ENCODE peak calls at places on chromosome 16, in six cellular contexts. R is cerebellar nuclear complex; W is NCI-H82; A is AG04450; L is NCI-H2107; S is activated naive CD8-positive, alpha-beta T cell treated with anti-CD3 and anti-CD28 coated beads, Interleukin-2, amount 50 U/mL, for 24 hours. C is an unnamed sample.

GRCh38 chr16:25027281-25027680 is 12.1 kb upstream of the ARHGAP17 start:
- DNase-seq in S (no peak), A (no peak), R (no peak), L (no peak), W (no peak), C (no peak)

GRCh38 chr16:79334127-79334526 is 266.4 kb downstream of the MAF start:
- DNase-seq in A (no peak), W (peak; percentile 6), S (peak; percentile 37), L (no peak), R (no peak), C (no peak)

GRCh38 chr16:85422374-85423185 is 190.5 kb upstream of the GSE1 start:
- DNase-seq in W (peak; percentile 64), S (peak; percentile 0), A (no peak), R (no peak), L (peak; percentile 75), C (no peak)

GRCh38 chr16:11452298-11452697 is 107.0 kb downstream of the RMI2 start:
- DNase-seq in A (no peak), R (no peak), S (no peak), L (no peak), W (no peak), C (no peak)

GRCh38 chr16:87780385-87780989 is 14.7 kb upstream of the KLHDC4 start:
- DNase-seq in L (no peak), S (peak; percentile 77), A (no peak), W (no peak), R (no peak), C (no peak)

GRCh38 chr16:15807603-15808009 is 49.2 kb downstream of the MYH11 start:
- DNase-seq in S (no peak), W (no peak), A (peak; percentile 15), L (no peak), R (no peak), C (no peak)

GRCh38 chr16:27980076-27980775 is 83.3 kb downstream of the GSG1L start:
- DNase-seq in S (no peak), A (no peak), R (peak; percentile 59), W (peak; percentile 82), L (no peak), C (no peak)

GRCh38 chr16:53840472-53840871 is 136.5 kb downstream of the FTO start:
- DNase-seq in W (no peak), A (no peak), L (no peak), R (no peak), S (no peak), C (no peak)

GRCh38 chr16:75239463-75240122 is 11.8 kb downstream of the BCAR1 start:
- DNase-seq in L (no peak), R (no peak), A (no peak), W (no peak), S (no peak), C (no peak)

GRCh38 chr16:28980929-28981328 is 3.9 kb upstream of the LAT start:
- DNase-seq in A (no peak), W (no peak), L (no peak), R (no peak), S (no peak), C (no peak)

GRCh38 chr16:82252582-82252981 is 82.6 kb upstream of the MPHOSPH6 start:
- DNase-seq in S (no peak), R (no peak), A (no peak), W (no peak), L (no peak), C (no peak)

GRCh38 chr16:30366511-30366910 is 3.8 kb downstream of the TBC1D10B start:
- DNase-seq in W (no peak), R (no peak), S (no peak), A (no peak), L (no peak), C (no peak)

GRCh38 chr16:73956592-73957495 is 339.8 kb upstream of the PSMD7 start:
- DNase-seq in A (peak; percentile 20), S (peak; percentile 32), W (peak; percentile 82), R (no peak), L (peak; percentile 14), C (no peak)

GRCh38 chr16:75095204-75095621 is 21.4 kb downstream of the LDHD start:
- DNase-seq in L (no peak), A (no peak), W (no peak), S (no peak), R (no peak), C (no peak)

GRCh38 chr16:85583491-85584181 is 29.5 kb upstream of the GSE1 start:
- DNase-seq in A (peak; percentile 56), W (no peak), S (peak; percentile 32), L (no peak), R (no peak), C (no peak)

GRCh38 chr16:57258226-57258909 is 13.3 kb downstream of the ARL2BP start:
- DNase-seq in S (no peak), R (no peak), A (no peak), L (no peak), W (no peak), C (no peak)

GRCh38 chr16:72493681-72494415 is 321.9 kb upstream of the PMFBP1 start:
- DNase-seq in W (no peak), A (peak; percentile 2), S (no peak), R (no peak), L (no peak), C (no peak)

GRCh38 chr16:69367980-69368379 is 16.4 kb upstream of the TMED6 start:
- DNase-seq in R (no peak), W (no peak), S (no peak), A (no peak), L (no peak), C (no peak)

GRCh38 chr16:54282923-54283734 is 3.5 kb downstream of the IRX3 start:
- DNase-seq in S (no peak), L (no peak), A (no peak), R (no peak), W (no peak), C (no peak)

GRCh38 chr16:57882797-57883196 is 80.5 kb upstream of the KIFC3 start:
- DNase-seq in W (no peak), R (no peak), L (no peak), A (no peak), S (no peak), C (no peak)

GRCh38 chr16:88437367-88437964 is 15.6 kb upstream of the ZFPM1 start:
- DNase-seq in W (peak; percentile 71), R (no peak), S (peak; percentile 78), A (no peak), L (peak; percentile 48), C (no peak)

GRCh38 chr16:27685802-27686201 is 135.9 kb downstream of the KATNIP start:
- DNase-seq in A (peak; percentile 44), S (no peak), R (no peak), L (no peak), W (peak; percentile 65), C (no peak)

GRCh38 chr16:1019234-1019933 is 37.8 kb downstream of the SOX8 start:
- DNase-seq in A (no peak), R (no peak), S (no peak), W (peak; percentile 95), L (no peak), C (no peak)

C was measured in vagina.